ENCODE peak calls at places on chromosome 5, in seven cellular contexts. V, U, G, Y, E, B and Z are unnamed samples.
A peak's percentile ranks its signal among the peaks of the same experiment; 100 is the strongest.

GRCh38 chr5:150109921-150110320 is 23.6 kb upstream of the CSF1R start:
- DNase-seq in V (peak; percentile 42), B (no peak), U (no peak), E (no peak), G (no peak), Y (no peak), Z (no peak)

GRCh38 chr5:21152611-21153010 is 1164.6 kb upstream of the CDH18 start:
- DNase-seq in Y (no peak), E (no peak), B (peak; percentile 0), V (peak; percentile 100), G (no peak), U (no peak), Z (no peak)

GRCh38 chr5:116557669-116558271 is 16.9 kb downstream of the SEMA6A start:
- DNase-seq in B (peak; percentile 8), G (no peak), E (no peak), U (no peak), Y (no peak), V (peak; percentile 38), Z (no peak)

GRCh38 chr5:178382689-178383276 is 150.2 kb upstream of the PHYKPL start:
- DNase-seq in Y (no peak), V (no peak), B (no peak), E (no peak), U (no peak), G (no peak), Z (no peak)

GRCh38 chr5:138874771-138875628 is at the start of gene LRRTM2:
- DNase-seq in V (no peak), G (peak; percentile 64), U (no peak), Y (no peak), E (no peak), B (peak; percentile 98), Z (no peak)

GRCh38 chr5:157343842-157344790 is 78.2 kb downstream of the CYFIP2 start:
- DNase-seq in B (no peak), V (no peak), G (no peak), E (no peak), Y (no peak), U (no peak), Z (peak; percentile 5)

GRCh38 chr5:31638748-31639418 is at the start of gene PDZD2:
- DNase-seq in G (peak; percentile 96), B (peak; percentile 46), Y (peak; percentile 35), V (peak; percentile 68), E (peak; percentile 87), U (peak; percentile 93), Z (peak; percentile 82)

GRCh38 chr5:180852510-180852909 is 8.6 kb downstream of the ZFP62 start:
- DNase-seq in Y (no peak), U (no peak), G (no peak), B (peak; percentile 31), E (no peak), V (peak; percentile 54), Z (no peak)

GRCh38 chr5:75460532-75460931 is 50.9 kb downstream of the CERT1 start:
- DNase-seq in U (no peak), B (no peak), G (no peak), E (no peak), Y (no peak), V (peak; percentile 19), Z (no peak)

GRCh38 chr5:53397845-53398244 is 82.6 kb upstream of the FST start:
- DNase-seq in G (no peak), Y (no peak), V (peak; percentile 88), U (no peak), B (peak; percentile 90), E (peak; percentile 14), Z (no peak)

GRCh38 chr5:111781200-111781599 is 24.2 kb upstream of the NREP start:
- DNase-seq in U (peak; percentile 73), V (peak; percentile 28), E (peak; percentile 48), B (peak; percentile 67), G (peak; percentile 33), Y (no peak), Z (peak; percentile 32)

GRCh38 chr5:139451878-139452660 is 10.5 kb downstream of the ECSCR start:
- DNase-seq in Y (no peak), U (no peak), G (no peak), B (no peak), E (no peak), V (no peak), Z (no peak)

GRCh38 chr5:157543825-157544622 is 31.6 kb downstream of the ADAM19 start:
- DNase-seq in E (no peak), Y (no peak), V (no peak), B (peak; percentile 87), U (peak; percentile 58), G (no peak), Z (peak; percentile 25)

GRCh38 chr5:179738725-179739124 is 6.1 kb downstream of the MAML1 start:
- DNase-seq in V (no peak), B (no peak), G (no peak), U (no peak), Y (no peak), E (no peak), Z (no peak)

GRCh38 chr5:90054612-90055011 is 354.9 kb downstream of the CETN3 start:
- DNase-seq in Y (no peak), U (no peak), E (no peak), B (no peak), G (no peak), V (peak; percentile 84), Z (no peak)

GRCh38 chr5:148465381-148466290 is 81.9 kb downstream of the FBXO38 start:
- DNase-seq in G (no peak), B (no peak), E (no peak), V (no peak), U (peak; percentile 47), Y (no peak), Z (no peak)

GRCh38 chr5:35990524-35990923 is 666 bp downstream of the UGT3A1 start:
- DNase-seq in Y (no peak), V (no peak), G (no peak), E (no peak), U (no peak), B (no peak), Z (no peak)
- H3K4me1 ChIP-seq in Y (no peaks in the 10 kb centered on the region), V (no peaks in the 10 kb centered on the region), G (no peaks in the 10 kb centered on the region), E (no peaks in the 10 kb centered on the region), U (no peaks in the 10 kb centered on the region), B (no peaks in the 10 kb centered on the region), Z (no peaks in the 10 kb centered on the region)

GRCh38 chr5:51381801-51382507 is 1.3 kb upstream of the ISL1 start:
- DNase-seq in Y (no peak), U (no peak), E (no peak), B (no peak), G (peak; percentile 47), V (no peak), Z (no peak)
- H3K4me1 ChIP-seq in Y (no peaks in the 10 kb centered on the region), U (no peaks in the 10 kb centered on the region), E (peaks cover 32% of the 10 kb centered on the region), B (no peaks in the 10 kb centered on the region), G (peaks cover 3% of the 10 kb centered on the region), V (peaks cover 26% of the 10 kb centered on the region), Z (peaks cover 14% of the 10 kb centered on the region)

DNA sequence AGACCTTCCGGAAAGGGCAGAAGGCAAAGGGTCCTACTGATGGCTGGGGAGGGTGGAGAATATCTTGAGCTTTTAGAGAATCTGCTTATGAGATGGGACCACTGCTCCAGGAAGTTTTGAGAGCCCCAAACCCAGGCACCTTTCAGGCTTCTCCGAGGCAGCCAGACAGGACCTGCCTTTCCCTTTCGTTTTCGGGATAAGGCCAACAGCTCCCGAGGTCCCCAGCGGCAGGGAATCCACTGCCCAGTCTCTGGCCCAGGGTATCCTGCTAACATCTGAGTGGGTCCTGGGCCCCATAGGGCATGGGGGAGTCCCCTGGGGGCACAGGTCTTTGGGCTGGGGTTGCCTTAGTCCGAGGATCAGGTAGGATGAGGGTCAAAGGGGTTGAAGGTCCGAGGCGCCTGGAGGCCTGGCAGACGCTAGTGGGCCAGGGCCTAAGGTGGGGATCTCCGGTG is 3.3 kb downstream of the PITX1 start:
- DNase-seq in B (no peak), E (no peak), U (no peak), V (no peak), G (no peak), Y (no peak), Z (no peak)
- H3K4me1 ChIP-seq in B (peaks cover 28% of the 10 kb centered on the region), E (peaks cover 53% of the 10 kb centered on the region), U (peaks cover 4% of the 10 kb centered on the region), V (peaks cover 15% of the 10 kb centered on the region), G (peaks cover 4% of the 10 kb centered on the region), Y (peaks cover 4% of the 10 kb centered on the region), Z (peaks cover 7% of the 10 kb centered on the region)

DNA sequence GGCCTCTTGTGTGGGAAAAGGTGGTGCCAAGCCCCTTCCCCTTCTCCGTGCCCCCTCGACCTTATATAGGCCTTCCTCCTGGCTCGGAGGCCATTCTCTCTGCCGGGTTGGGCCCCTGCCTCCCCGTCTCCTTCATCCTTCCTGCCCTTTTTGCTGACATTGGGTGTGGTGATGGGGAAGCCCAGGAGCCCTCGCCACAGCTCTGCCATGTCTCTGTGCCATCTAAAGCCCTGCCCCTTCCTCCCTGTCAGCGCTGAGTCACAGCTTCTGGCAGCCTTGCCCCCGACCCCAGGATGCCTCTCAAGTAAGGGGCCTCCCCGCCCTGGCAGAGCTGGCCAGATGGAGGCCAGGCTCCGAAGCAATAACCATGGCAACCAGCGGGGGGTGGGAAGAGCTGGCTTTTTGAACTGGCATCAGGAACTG is 30.4 kb downstream of the JADE2 start:
- DNase-seq in U (peak; percentile 87), E (peak; percentile 42), Y (no peak), G (peak; percentile 86), B (peak; percentile 68), V (peak; percentile 85), Z (peak; percentile 41)
- H3K4me1 ChIP-seq in U (peaks cover 27% of the 10 kb centered on the region), E (peaks cover 73% of the 10 kb centered on the region), Y (peaks cover under 1% of the 10 kb centered on the region), G (peaks cover 23% of the 10 kb centered on the region), B (peaks cover 44% of the 10 kb centered on the region), V (peaks cover 48% of the 10 kb centered on the region), Z (peaks cover 17% of the 10 kb centered on the region)

GRCh38 chr5:145947581-145947980 is 11.2 kb downstream of the SH3RF2 start:
- DNase-seq in U (no peak), Y (no peak), B (no peak), V (no peak), G (no peak), E (no peak), Z (no peak)

GRCh38 chr5:145943674-145944121 is 7.3 kb downstream of the SH3RF2 start:
- DNase-seq in B (peak; percentile 25), G (peak; percentile 26), U (no peak), E (no peak), V (peak; percentile 69), Y (no peak), Z (peak; percentile 33)

GRCh38 chr5:145946112-145946861 is 9.9 kb downstream of the SH3RF2 start:
- DNase-seq in E (peak; percentile 32), U (peak; percentile 45), G (no peak), B (peak; percentile 84), Y (no peak), V (peak; percentile 88), Z (no peak)

GRCh38 chr5:145944328-145944727 is 8.0 kb downstream of the SH3RF2 start:
- DNase-seq in G (no peak), Y (no peak), E (no peak), B (no peak), U (no peak), V (no peak), Z (no peak)

GRCh38 chr5:145945620-145946111 is 9.3 kb downstream of the SH3RF2 start:
- DNase-seq in G (no peak), E (no peak), Y (no peak), B (no peak), U (no peak), V (no peak), Z (no peak)
- H3K4me1 ChIP-seq in G (no peaks in the 10 kb centered on the region), E (peaks cover 59% of the 10 kb centered on the region), Y (peaks cover 2% of the 10 kb centered on the region), B (peaks cover 3% of the 10 kb centered on the region), U (peaks cover 5% of the 10 kb centered on the region), V (peaks cover 45% of the 10 kb centered on the region), Z (peaks cover 6% of the 10 kb centered on the region)

DNA sequence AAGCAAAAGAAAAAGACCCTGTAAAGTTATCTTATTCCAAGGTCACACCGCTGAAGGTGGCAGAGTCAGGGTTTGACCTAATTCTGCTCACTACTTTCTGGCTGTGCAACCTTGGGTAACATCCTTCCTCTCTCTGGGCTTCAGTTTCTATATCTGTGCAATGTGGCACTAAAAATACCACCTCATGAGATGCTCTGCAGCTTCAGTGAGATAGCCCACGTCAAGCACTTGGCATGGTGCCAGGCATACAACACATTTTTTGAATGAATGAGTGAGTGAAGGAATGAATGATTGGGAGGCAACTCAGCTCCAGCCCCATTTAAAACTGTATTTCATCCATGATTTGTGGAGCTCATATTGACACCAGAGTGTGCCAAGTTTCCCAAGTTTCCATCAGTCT is 62.3 kb downstream of the FOXI1 start:
- DNase-seq in E (no peak), B (no peak), U (no peak), Y (no peak), V (no peak), G (no peak), Z (no peak)
- H3K4me1 ChIP-seq in E (no peaks in the 10 kb centered on the region), B (no peaks in the 10 kb centered on the region), U (no peaks in the 10 kb centered on the region), Y (peaks cover 6% of the 10 kb centered on the region), V (peaks cover 15% of the 10 kb centered on the region), G (no peaks in the 10 kb centered on the region), Z (no peaks in the 10 kb centered on the region)